ENCODE peak calls at places on chromosomes 11 and 22, in five cellular contexts. P is IMR-90, U is A549, E is SK-N-SH, R is H1. Z is an unnamed sample.
A peak's percentile ranks its signal among the peaks of the same experiment; 100 is the strongest.

GRCh38 chr11:18564149-18564548 is 24.4 kb downstream of the UEVLD start:
- DNase-seq in R (no peak), E (no peak), P (no peak), U (no peak), Z (no peak)

GRCh38 chr22:32649515-32650200 is 151.8 kb upstream of the TIMP3 start:
- DNase-seq in E (no peak), U (no peak), P (peak; percentile 81), R (no peak), Z (no peak)

GRCh38 chr22:27773236-27773550 is 28.4 kb downstream of the MN1 start:
- DNase-seq in U (no peak), P (no peak), R (no peak), E (no peak), Z (no peak)

GRCh38 chr11:23789938-23790371 is 706.9 kb upstream of the LUZP2 start:
- DNase-seq in U (no peak), R (no peak), E (no peak), P (peak; percentile 86), Z (no peak)

GRCh38 chr11:3215346-3216026 is 3.1 kb downstream of the MRGPRG start:
- DNase-seq in E (no peak), R (no peak), U (no peak), P (no peak), Z (no peak)

GRCh38 chr11:43833657-43834073 is 47.0 kb upstream of the ALKBH3 start:
- DNase-seq in U (no peak), P (peak; percentile 90), E (peak; percentile 35), R (no peak), Z (peak; percentile 33)

GRCh38 chr11:48093795-48094642 is 113.7 kb downstream of the PTPRJ start:
- DNase-seq in R (peak; percentile 8), E (no peak), U (no peak), P (peak; percentile 78), Z (peak; percentile 77)

GRCh38 chr11:94128171-94128745 is 383 bp upstream of the PANX1 start:
- DNase-seq in E (peak; percentile 58), U (no peak), R (peak; percentile 71), P (no peak), Z (no peak)

GRCh38 chr11:88146106-88146505 is 29.1 kb downstream of the RAB38 start:
- DNase-seq in R (no peak), P (no peak), E (no peak), U (no peak), Z (no peak)

GRCh38 chr11:82229346-82229745 is 504.3 kb downstream of the FAM181B start:
- DNase-seq in P (no peak), R (no peak), U (no peak), E (peak; percentile 7), Z (peak; percentile 12)

GRCh38 chr11:96905663-96906062 is 515.9 kb downstream of the JRKL start:
- DNase-seq in E (no peak), R (no peak), P (no peak), U (no peak), Z (no peak)

GRCh38 chr11:13160745-13161144 is 116.8 kb upstream of the BMAL1 start:
- DNase-seq in E (no peak), R (no peak), P (no peak), U (no peak), Z (no peak)

GRCh38 chr22:45882881-45883810 is 93.8 kb downstream of the WNT7B start:
- DNase-seq in U (no peak), P (no peak), R (no peak), E (no peak), Z (no peak)

GRCh38 chr11:66880484-66881211 is 23.8 kb downstream of the LRFN4 start:
- DNase-seq in P (peak; percentile 22), U (no peak), R (no peak), E (peak; percentile 54), Z (no peak)

GRCh38 chr22:24437091-24437490 is 9.7 kb downstream of the ADORA2A start:
- DNase-seq in P (no peak), R (no peak), U (no peak), E (peak; percentile 17), Z (no peak)

GRCh38 chr11:126341760-126342161 is 13.7 kb upstream of the ST3GAL4 start:
- DNase-seq in U (no peak), R (no peak), E (no peak), P (peak; percentile 71), Z (no peak)

GRCh38 chr11:69388661-69389060 is 92.8 kb upstream of the LINC01488 start:
- DNase-seq in P (no peak), R (no peak), E (no peak), U (no peak), Z (no peak)

GRCh38 chr22:30327864-30328345 is 1.2 kb upstream of the TBC1D10A start:
- DNase-seq in U (no peak), P (no peak), E (peak; percentile 35), R (no peak), Z (peak; percentile 53)

GRCh38 chr22:21839765-21840140 is 27.7 kb downstream of the MAPK1 start:
- DNase-seq in E (no peak), R (no peak), U (no peak), P (no peak), Z (no peak)

GRCh38 chr11:69468911-69469885 is 12.3 kb upstream of the LINC01488 start:
- DNase-seq in U (no peak), E (no peak), R (no peak), P (no peak), Z (peak; percentile 91)

GRCh38 chr22:22789922-22790845 is 97.4 kb upstream of the IGLL5 start:
- DNase-seq in U (no peak), P (no peak), E (no peak), R (peak; percentile 19), Z (no peak)

GRCh38 chr11:57800444-57801184 is 39.0 kb downstream of the CTNND1 start:
- DNase-seq in P (peak; percentile 74), U (peak; percentile 88), R (no peak), E (peak; percentile 77), Z (peak; percentile 98)

GRCh38 chr11:20360650-20361049 is 2.9 kb upstream of the HTATIP2 start:
- DNase-seq in P (peak; percentile 55), U (no peak), E (no peak), R (no peak), Z (peak; percentile 53)

GRCh38 chr11:46180741-46181140 is 59.5 kb upstream of the PHF21A start:
- DNase-seq in R (no peak), E (no peak), P (no peak), U (no peak), Z (no peak)

GRCh38 chr11:22684082-22684481 is 17.7 kb downstream of the GAS2 start:
- DNase-seq in P (no peak), U (no peak), R (no peak), E (no peak), Z (no peak)

GRCh38 chr22:39985383-39986045 is 9.2 kb upstream of the FAM83F start:
- DNase-seq in R (no peak), E (no peak), U (no peak), P (no peak), Z (no peak)

GRCh38 chr11:59801981-59802638 is 8.5 kb downstream of the MRPL16 start:
- DNase-seq in U (no peak), E (peak; percentile 22), R (no peak), P (peak; percentile 36), Z (no peak)

GRCh38 chr11:87300640-87301381 is 263.1 kb downstream of the TMEM135 start:
- DNase-seq in R (no peak), E (no peak), P (peak; percentile 4), U (no peak), Z (no peak)

GRCh38 chr11:2944953-2945756 is 15.9 kb upstream of the PHLDA2 start:
- DNase-seq in E (peak; percentile 85), R (peak; percentile 80), U (no peak), P (peak; percentile 90), Z (no peak)

GRCh38 chr11:2670541-2671100 is 29.2 kb downstream of the KCNQ1OT1 start:
- DNase-seq in E (no peak), P (no peak), U (no peak), R (peak; percentile 33), Z (no peak)

GRCh38 chr22:20439928-20440575 is 2.4 kb upstream of the SCARF2 start:
- DNase-seq in E (no peak), U (no peak), R (no peak), P (no peak), Z (no peak)

GRCh38 chr11:45662665-45663485 is 2.5 kb downstream of the CHST1 start:
- DNase-seq in R (no peak), E (peak; percentile 47), U (peak; percentile 63), P (peak; percentile 89), Z (peak; percentile 20)

GRCh38 chr22:35218079-35218478 is 39.2 kb upstream of the HMGXB4 start:
- DNase-seq in U (no peak), P (peak; percentile 8), E (no peak), R (no peak), Z (no peak)
- TF ChIP-seq RFX5 in U (no peak), P (no peak), E (no peak), R (no peak), Z (no peak)

DNA sequence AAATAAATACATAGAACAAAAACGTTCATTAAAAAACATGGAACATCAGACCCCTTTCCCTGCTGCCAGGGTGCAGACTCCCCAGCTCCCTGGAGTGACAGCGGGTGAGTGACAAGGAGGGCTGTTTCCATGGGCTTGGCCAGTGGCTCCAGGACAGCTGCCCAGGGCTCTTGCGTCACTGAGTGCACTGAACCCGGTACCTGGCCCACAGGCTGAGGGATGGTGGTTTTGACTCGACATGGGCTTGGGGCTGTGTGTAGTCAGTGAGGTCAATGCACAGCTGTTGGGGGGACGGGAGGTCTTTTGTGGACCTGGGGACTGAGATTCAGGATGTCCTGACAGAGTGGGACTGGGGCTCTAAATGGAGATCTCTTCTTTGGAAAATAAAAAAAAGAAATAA is 142.1 kb upstream of the B3GAT1 start:
- DNase-seq in E (no peak), R (peak; percentile 35), U (no peak), P (no peak), Z (no peak)
- TF ChIP-seq RFX5 in E (no peak), R (no peak), U (no peak), P (no peak), Z (no peak)

GRCh38 chr22:36147196-36147788 is 13.3 kb downstream of the APOL3 start:
- DNase-seq in P (no peak), R (no peak), E (peak; percentile 38), U (no peak), Z (no peak)

GRCh38 chr22:36152088-36152487 is 8.5 kb downstream of the APOL3 start:
- DNase-seq in E (no peak), P (no peak), U (no peak), R (no peak), Z (no peak)

GRCh38 chr22:36148411-36148810 is 12.1 kb downstream of the APOL3 start:
- DNase-seq in U (no peak), R (no peak), E (no peak), P (no peak), Z (no peak)

GRCh38 chr22:36151006-36151595 is 9.5 kb downstream of the APOL3 start:
- DNase-seq in U (no peak), E (no peak), R (no peak), P (no peak), Z (no peak)

GRCh38 chr22:36149464-36149863 is 11.1 kb downstream of the APOL3 start:
- DNase-seq in P (no peak), E (no peak), R (no peak), U (no peak), Z (no peak)
- TF ChIP-seq RFX5 in P (no peak), E (no peak), R (no peak), U (no peak), Z (no peak)

GRCh38 chr11:27672836-27673464 is 27.3 kb downstream of the BDNF start:
- DNase-seq in R (no peak), P (peak; percentile 70), E (no peak), U (no peak), Z (no peak)
- TF ChIP-seq RFX5 in R (no peak), P (no peak), E (no peak), U (no peak), Z (no peak)

Z was measured in HepG2.